ENCODE peak calls at places on chromosomes 5 and 9, in seven cellular contexts. H, F, C, E, U, G and M are unnamed samples.

GRCh38 chr9:134187110-134187531 is 22.8 kb upstream of the RNU6ATAC start:
- DNase-seq in F (no peak), E (no peak), H (peak; percentile 16), G (no peak), C (no peak), U (no peak), M (no peak)

GRCh38 chr5:174145821-174146220 is 100.3 kb downstream of the NSG2 start:
- DNase-seq in C (no peak), H (no peak), U (no peak), F (no peak), E (no peak), G (peak; percentile 56), M (no peak)

GRCh38 chr5:132704875-132705274 is 31.1 kb downstream of the IL4 start:
- DNase-seq in U (no peak), F (no peak), C (no peak), H (no peak), G (no peak), E (no peak), M (no peak)

GRCh38 chr5:150044334-150044681 is 42.0 kb downstream of the CSF1R start:
- DNase-seq in U (no peak), G (no peak), F (no peak), E (no peak), H (no peak), C (no peak), M (no peak)

GRCh38 chr5:24633705-24634325 is 11.0 kb downstream of the CDH10 start:
- DNase-seq in U (peak; percentile 44), F (no peak), E (peak; percentile 17), G (no peak), H (no peak), C (no peak), M (peak; percentile 10)

GRCh38 chr5:159362190-159362589 is 31.9 kb upstream of the IL12B start:
- DNase-seq in G (no peak), F (no peak), H (no peak), U (no peak), C (no peak), E (no peak), M (no peak)

GRCh38 chr9:105044458-105044857 is 116.5 kb upstream of the ABCA1 start:
- DNase-seq in C (no peak), G (no peak), E (no peak), H (no peak), F (no peak), U (no peak), M (no peak)

GRCh38 chr5:135488727-135489465 is 36.7 kb upstream of the TIFAB start:
- DNase-seq in U (peak; percentile 60), E (peak; percentile 88), F (no peak), G (no peak), C (no peak), H (no peak), M (peak; percentile 41)

GRCh38 chr9:124340219-124341069 is 74.8 kb downstream of the PSMB7 start:
- DNase-seq in G (no peak), H (no peak), C (no peak), E (no peak), U (no peak), F (no peak), M (no peak)

GRCh38 chr5:81558188-81558587 is 164.3 kb upstream of the ACOT12 start:
- DNase-seq in U (no peak), F (no peak), G (no peak), E (peak; percentile 17), C (no peak), H (no peak), M (no peak)

GRCh38 chr5:52861368-52861767 is 73.7 kb downstream of the ITGA1 start:
- DNase-seq in F (no peak), E (no peak), G (no peak), C (no peak), H (no peak), U (no peak), M (no peak)

GRCh38 chr9:15696979-15697378 is 144.1 kb downstream of the CCDC171 start:
- DNase-seq in E (no peak), G (no peak), C (no peak), U (no peak), F (no peak), H (no peak), M (no peak)